ENCODE peak calls at places on chromosomes 2 and 18, in nine cellular contexts. A is transverse colon, P is tibial nerve, R is ovary, D is A549, C is stomach, H is H1, F is HepG2, W is K562. X is an unnamed sample.

GRCh38 chr2:160474319-160474645 is 19.3 kb downstream of the RBMS1 start:
- DNase-seq in H (no peak), W (no peak), A (no peak), R (no peak), D (no peak), F (no peak), C (no peak), P (no peak), X (no peak)

GRCh38 chr2:70685771-70686171 is 82.2 kb downstream of the ADD2 start:
- DNase-seq in W (peak), R (no peak), F (no peak), H (no peak), A (no peak), P (no peak), C (peak), D (no peak), X (peak)

GRCh38 chr2:23464156-23464555 is 79.2 kb downstream of the KLHL29 start:
- DNase-seq in W (no peak), R (no peak), H (no peak), D (no peak), A (no peak), F (no peak), P (no peak), C (no peak), X (no peak)

GRCh38 chr2:239225921-239226561 is 174.8 kb downstream of the HDAC4 start:
- DNase-seq in C (peak), P (no peak), A (no peak), R (peak), D (no peak), W (no peak), F (no peak), H (no peak), X (peak)

GRCh38 chr18:44458777-44459176 is 221.9 kb upstream of the SETBP1 start:
- DNase-seq in D (no peak), P (no peak), F (no peak), A (no peak), C (no peak), R (no peak), H (no peak), W (no peak), X (no peak)

GRCh38 chr2:47429795-47430194 is 26.8 kb downstream of the MSH2 start:
- DNase-seq in F (no peak), D (no peak), R (no peak), A (no peak), P (no peak), W (no peak), H (no peak), C (no peak), X (no peak)

GRCh38 chr2:237677951-237678481 is 50.6 kb downstream of the LRRFIP1 start:
- DNase-seq in R (no peak), F (peak), P (no peak), D (no peak), H (no peak), C (no peak), A (no peak), W (peak), X (peak)

GRCh38 chr2:53633441-53633840 is 134.2 kb upstream of the CHAC2 start:
- DNase-seq in C (no peak), D (no peak), P (no peak), W (no peak), F (peak), A (no peak), H (no peak), R (no peak), X (no peak)

GRCh38 chr18:79139206-79139605 is 70.0 kb downstream of the ATP9B start:
- DNase-seq in A (no peak), P (no peak), H (no peak), W (no peak), C (no peak), R (no peak), D (no peak), F (no peak), X (no peak)

GRCh38 chr2:162118166-162119031 is 33.6 kb downstream of the GCG start:
- DNase-seq in A (no peak), F (no peak), P (no peak), D (no peak), W (no peak), H (no peak), R (no peak), C (no peak), X (peak)

GRCh38 chr2:179569834-179570233 is 291.6 kb downstream of the ZNF385B start:
- DNase-seq in D (no peak), P (peak), A (no peak), H (no peak), C (no peak), F (no peak), W (no peak), R (no peak), X (no peak)

GRCh38 chr2:28577796-28578680 is 82.2 kb downstream of the PLB1 start:
- DNase-seq in W (peak), P (no peak), F (no peak), A (no peak), H (no peak), R (no peak), D (no peak), C (no peak), X (peak)

GRCh38 chr18:23317975-23318675 is 135.0 kb upstream of the RIOK3 start:
- DNase-seq in P (no peak), F (no peak), A (no peak), R (no peak), W (no peak), D (no peak), H (no peak), C (no peak), X (no peak)

GRCh38 chr2:147789287-147789686 is 55.5 kb upstream of the ACVR2A start:
- DNase-seq in P (no peak), D (no peak), H (no peak), W (no peak), F (no peak), A (no peak), R (no peak), C (no peak), X (no peak)

GRCh38 chr2:229586746-229587705 is 127.3 kb downstream of the DNER start:
- DNase-seq in D (peak), R (peak), A (peak), F (peak), H (peak), P (peak), C (peak), W (peak), X (peak)

GRCh38 chr18:65567372-65567771 is 183.4 kb upstream of the CDH7 start:
- DNase-seq in F (peak), W (no peak), P (no peak), D (no peak), C (no peak), H (no peak), R (no peak), A (no peak), X (no peak)

GRCh38 chr2:150538582-150539236 is 51.2 kb upstream of the RND3 start:
- DNase-seq in F (no peak), H (no peak), W (no peak), C (no peak), D (no peak), A (no peak), P (peak), R (no peak), X (no peak)

GRCh38 chr18:23519725-23520124 is 16.4 kb downstream of the RMC1 start:
- DNase-seq in H (no peak), A (no peak), R (no peak), D (no peak), C (no peak), P (no peak), F (no peak), W (no peak), X (no peak)

GRCh38 chr2:37983719-37984118 is 58.6 kb downstream of the RMDN2 start:
- DNase-seq in P (no peak), R (no peak), F (no peak), A (no peak), C (no peak), W (no peak), D (no peak), H (no peak), X (no peak)

GRCh38 chr2:9844581-9844980 is 1.3 kb downstream of the TAF1B start:
- DNase-seq in R (no peak), C (no peak), A (no peak), H (no peak), W (peak), P (no peak), F (no peak), D (no peak), X (no peak)

GRCh38 chr2:157480182-157480961 is 36.5 kb upstream of the CYTIP start:
- DNase-seq in R (no peak), A (peak), F (no peak), C (peak), H (no peak), P (peak), D (no peak), W (no peak), X (no peak)

GRCh38 chr2:36330456-36331395 is 24.9 kb upstream of the CRIM1 start:
- DNase-seq in P (no peak), D (no peak), H (no peak), F (no peak), W (no peak), C (no peak), R (no peak), A (no peak), X (no peak)

GRCh38 chr2:189580662-189581353 is at the start of gene SLC40A1:
- DNase-seq in A (peak), C (peak), H (peak), W (peak), D (peak), P (peak), F (peak), R (peak), X (peak)

GRCh38 chr2:208392300-208392699 is 14.3 kb upstream of the PTH2R start:
- DNase-seq in W (peak), H (no peak), R (no peak), D (no peak), C (no peak), F (peak), P (no peak), A (no peak), X (no peak)

GRCh38 chr2:47313141-47313691 is 89.7 kb upstream of the MSH2 start:
- DNase-seq in H (no peak), C (peak), F (peak), P (no peak), D (peak), A (peak), W (peak), R (no peak), X (no peak)

GRCh38 chr2:40284797-40285196 is 167.1 kb downstream of the SLC8A1 start:
- DNase-seq in R (no peak), H (no peak), F (no peak), A (no peak), C (no peak), W (no peak), D (no peak), P (no peak), X (no peak)

GRCh38 chr18:67211646-67212045 is 304.9 kb downstream of the DSEL start:
- DNase-seq in F (no peak), H (no peak), P (no peak), W (no peak), D (no peak), C (no peak), R (no peak), A (no peak), X (no peak)

DNA sequence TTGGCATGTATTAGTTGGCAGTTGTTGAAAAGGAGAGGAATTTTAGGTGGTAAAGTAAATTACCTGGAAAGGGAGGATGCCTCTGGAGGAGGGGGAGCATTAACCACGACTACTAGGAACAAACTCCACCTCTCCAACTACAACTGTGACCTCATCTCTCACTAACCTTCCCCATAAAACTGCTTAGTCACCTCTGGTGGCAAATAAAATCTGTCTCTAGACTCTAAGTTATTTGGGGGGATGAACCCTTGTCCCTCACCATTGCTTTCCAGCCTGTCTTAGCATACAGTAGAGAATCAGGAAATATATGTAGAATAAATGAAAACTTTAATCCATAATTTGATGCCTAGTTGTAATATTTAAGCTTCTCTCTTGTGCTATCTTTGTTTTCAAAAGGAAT is 27.6 kb upstream of the MYO1B start:
- DNase-seq in D (peak), W (peak), A (no peak), R (no peak), H (no peak), C (no peak), P (no peak), F (peak), X (no peak)
- TF ChIP-seq EP300 in D (peak), W (no peak), A (no peak), R (no peak), H (no peak), C (no peak), P (no peak), F (no peak), X (no peak)

GRCh38 chr2:68765739-68766377 is 31.2 kb downstream of the ARHGAP25 start:
- DNase-seq in A (no peak), D (no peak), F (no peak), R (no peak), W (peak), C (no peak), H (no peak), P (no peak), X (no peak)
- TF ChIP-seq POLR2A in A (no peak), D (no peak), F (no peak), R (no peak), W (no peak), C (no peak), H (no peak), P (no peak), X (no peak)

DNA sequence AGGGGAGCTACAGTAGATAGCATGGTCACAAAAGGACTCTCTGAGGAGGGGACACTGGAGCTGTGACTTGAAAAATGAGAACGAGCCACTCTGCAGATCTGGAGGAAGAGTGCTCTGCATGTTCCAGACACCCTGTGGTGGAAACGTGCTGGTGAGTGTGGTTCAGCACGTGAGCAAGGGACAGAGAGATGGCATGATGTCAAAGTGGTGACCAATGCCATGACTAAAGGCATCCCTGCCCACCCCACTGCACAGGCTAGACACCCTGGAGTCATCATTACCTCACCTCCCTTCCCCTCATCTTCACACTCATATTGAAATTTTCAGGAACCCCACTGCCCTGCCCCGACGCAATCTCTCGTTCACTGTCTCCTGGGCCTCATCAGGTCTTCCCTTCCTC is 56.5 kb downstream of the SLC4A5 start:
- DNase-seq in F (no peak), R (no peak), W (no peak), D (no peak), P (no peak), A (no peak), H (no peak), C (no peak), X (no peak)
- TF ChIP-seq EP300 in F (no peak), R (no peak), W (no peak), D (no peak), P (no peak), A (no peak), H (no peak), C (no peak), X (no peak)

DNA sequence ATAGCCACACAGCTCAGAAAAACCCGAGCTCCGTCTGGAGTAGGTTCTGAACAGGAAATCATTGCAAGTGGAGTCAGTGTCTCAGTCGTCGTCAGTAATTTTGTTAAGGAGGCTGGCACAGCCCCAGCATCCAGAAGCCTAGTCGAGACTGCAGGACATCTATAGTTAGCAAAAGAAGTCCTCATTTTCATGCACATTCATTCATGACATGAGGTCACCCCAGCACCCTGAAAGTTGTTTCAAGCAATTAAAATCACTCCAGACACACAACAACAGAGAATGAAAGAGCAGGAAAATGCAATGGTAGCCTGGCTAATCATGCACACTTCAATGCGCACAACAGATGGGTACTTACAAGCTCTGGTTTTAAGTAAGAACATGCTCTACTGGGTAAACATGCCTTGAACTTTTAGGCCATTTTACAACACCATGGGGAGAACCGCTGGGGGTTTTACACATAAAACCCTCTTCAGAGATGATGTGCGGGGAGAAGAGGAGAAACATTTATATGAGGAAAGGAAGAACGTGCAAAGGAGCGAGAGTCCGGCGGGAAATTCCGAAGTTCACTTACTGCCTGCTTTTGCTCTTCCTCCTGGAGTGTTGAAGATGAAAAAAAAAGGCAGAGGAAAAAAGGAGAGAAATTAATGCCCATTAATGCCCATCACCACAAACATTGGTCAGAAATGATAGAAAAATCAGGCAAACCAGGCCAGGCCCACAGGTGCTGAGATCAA is 77.4 kb upstream of the DNMT3A start:
- DNase-seq in W (no peak), H (no peak), A (no peak), P (no peak), C (no peak), F (no peak), R (no peak), D (no peak), X (no peak)
- TF ChIP-seq POLR2A in W (no peak), H (no peak), A (no peak), P (no peak), C (no peak), F (no peak), R (no peak), D (no peak), X (no peak)

GRCh38 chr18:13461488-13461887 is 242.9 kb downstream of the LDLRAD4 start:
- DNase-seq in C (peak), F (no peak), W (peak), D (no peak), A (no peak), H (no peak), R (no peak), P (no peak), X (no peak)
- TF ChIP-seq EP300 in C (no peak), F (no peak), W (no peak), D (no peak), A (no peak), H (no peak), R (no peak), P (no peak), X (no peak)

GRCh38 chr2:85409719-85410583 is at the start of gene CAPG:
- DNase-seq in P (no peak), W (peak), C (peak), D (no peak), A (peak), R (no peak), F (no peak), H (peak), X (no peak)
- TF ChIP-seq POLR2A in P (no peak), W (no peak), C (no peak), D (peak), A (peak), R (no peak), F (no peak), H (no peak), X (no peak)

GRCh38 chr2:172039011-172039704 is 39.4 kb downstream of the METAP1D start:
- DNase-seq in H (peak), P (no peak), A (no peak), D (no peak), C (no peak), W (no peak), F (no peak), R (no peak), X (no peak)

GRCh38 chr2:172038121-172038520 is 38.4 kb downstream of the METAP1D start:
- DNase-seq in W (no peak), C (no peak), D (no peak), F (no peak), R (no peak), P (no peak), H (no peak), A (no peak), X (no peak)

GRCh38 chr2:172040311-172040710 is 40.6 kb downstream of the METAP1D start:
- DNase-seq in C (no peak), P (no peak), W (no peak), H (no peak), D (no peak), A (no peak), R (no peak), F (no peak), X (no peak)

GRCh38 chr2:172038604-172039003 is 38.9 kb downstream of the METAP1D start:
- DNase-seq in W (no peak), A (no peak), F (no peak), H (no peak), C (no peak), D (no peak), P (no peak), R (no peak), X (no peak)
- TF ChIP-seq EP300 in W (no peak), A (no peak), F (no peak), H (no peak), C (no peak), D (no peak), P (no peak), R (no peak), X (no peak)

DNA sequence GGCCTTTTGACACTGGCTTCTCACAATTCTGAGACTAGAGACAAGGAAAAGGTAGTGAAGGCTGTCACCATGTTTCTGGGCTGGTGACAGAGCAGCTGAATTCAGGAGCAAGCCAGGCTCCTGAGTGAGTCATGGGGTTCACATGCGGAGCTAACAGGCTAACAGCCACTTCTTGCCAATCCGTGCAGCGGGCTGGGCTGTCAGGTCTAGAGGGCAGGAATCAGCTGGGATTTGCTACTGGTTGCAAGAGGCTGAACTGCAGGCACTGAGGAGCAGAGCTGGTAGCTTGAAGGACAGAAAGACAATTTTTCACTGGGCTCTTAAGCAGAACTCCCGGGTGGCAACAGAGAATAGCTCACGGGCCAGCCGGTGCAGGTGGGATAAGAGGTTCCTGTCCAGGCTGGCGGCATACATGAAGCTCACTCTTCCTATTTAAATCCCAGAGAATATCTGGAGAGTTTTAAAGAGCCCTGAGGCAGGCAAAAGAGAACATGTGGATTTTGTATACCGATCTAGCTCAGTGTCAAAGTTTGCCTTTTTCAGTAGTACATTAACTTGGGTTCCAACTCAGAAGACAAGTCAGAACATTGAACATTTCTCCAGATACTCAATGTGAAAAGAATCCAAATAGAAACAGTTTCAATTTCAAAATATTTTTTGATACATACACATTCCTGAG is 1.2 kb downstream of the NCKAP5 start:
- DNase-seq in A (peak), R (no peak), F (no peak), P (peak), W (no peak), D (no peak), H (no peak), C (peak), X (peak)
- TF ChIP-seq POLR2A in A (no peak), R (no peak), F (no peak), P (no peak), W (no peak), D (no peak), H (no peak), C (no peak), X (no peak)

X was measured in sigmoid colon.